ENCODE peak calls at places on chromosomes 5 and 9, in five cellular contexts. Z is esophagus squamous epithelium; B is fibroblast of mammary gland; W is cardiac muscle cell; S is CD4-positive, alpha-beta T cell. K is an unnamed sample.
A peak's percentile ranks its signal among the peaks of the same experiment; 100 is the strongest.

GRCh38 chr5:32725994-32726659 is 15.0 kb downstream of the NPR3 start:
- DNase-seq in Z (no peak), B (no peak), W (peak; percentile 49), S (no peak), K (no peak)

GRCh38 chr9:118209343-118209742 is 505.1 kb downstream of the TLR4 start:
- DNase-seq in Z (no peak), B (no peak), W (no peak), S (no peak), K (no peak)

GRCh38 chr5:94707359-94707758 is 88.9 kb downstream of the SLF1 start:
- DNase-seq in Z (no peak), B (no peak), W (no peak), S (no peak), K (no peak)

GRCh38 chr5:81925012-81925411 is 46.8 kb upstream of the ATG10 start:
- DNase-seq in Z (no peak), B (no peak), W (no peak), S (no peak), K (no peak)

GRCh38 chr9:127144670-127145458 is 22.4 kb upstream of the ANGPTL2 start:
- DNase-seq in Z (no peak), B (no peak), W (peak; percentile 78), S (no peak), K (no peak)

GRCh38 chr5:59065551-59065950 is 482.7 kb downstream of the RAB3C start:
- DNase-seq in Z (no peak), B (peak; percentile 89), W (no peak), S (no peak), K (no peak)

GRCh38 chr9:78860806-78861475 is 564.0 kb downstream of the PSAT1 start:
- DNase-seq in Z (no peak), B (peak; percentile 79), W (peak; percentile 62), S (no peak), K (no peak)

GRCh38 chr5:109873687-109874086 is 184.0 kb downstream of the MAN2A1 start:
- DNase-seq in Z (no peak), B (no peak), W (no peak), S (no peak), K (no peak)

GRCh38 chr5:104452554-104452953 is 890.0 kb upstream of the NUDT12 start:
- DNase-seq in Z (no peak), B (no peak), W (no peak), S (no peak), K (no peak)

GRCh38 chr5:176183321-176184074 is 54.7 kb upstream of the SIMC1 start:
- DNase-seq in Z (no peak), B (no peak), W (no peak), S (no peak), K (no peak)

GRCh38 chr9:93645921-93646639 is 69.7 kb downstream of the PHF2 start:
- DNase-seq in Z (no peak), B (no peak), W (no peak), S (no peak), K (no peak)

GRCh38 chr5:113425909-113426308 is 8.9 kb downstream of the TSSK1B start:
- DNase-seq in Z (no peak), B (no peak), W (peak; percentile 2), S (no peak), K (no peak)

GRCh38 chr5:111478266-111478665 is 34.1 kb downstream of the STARD4 start:
- DNase-seq in Z (no peak), B (peak; percentile 38), W (no peak), S (no peak), K (no peak)
- TF ChIP-seq CTCF in Z (no peak), B (peak; percentile 32), W (peak; percentile 27), S (no peak), K (no peak)

DNA sequence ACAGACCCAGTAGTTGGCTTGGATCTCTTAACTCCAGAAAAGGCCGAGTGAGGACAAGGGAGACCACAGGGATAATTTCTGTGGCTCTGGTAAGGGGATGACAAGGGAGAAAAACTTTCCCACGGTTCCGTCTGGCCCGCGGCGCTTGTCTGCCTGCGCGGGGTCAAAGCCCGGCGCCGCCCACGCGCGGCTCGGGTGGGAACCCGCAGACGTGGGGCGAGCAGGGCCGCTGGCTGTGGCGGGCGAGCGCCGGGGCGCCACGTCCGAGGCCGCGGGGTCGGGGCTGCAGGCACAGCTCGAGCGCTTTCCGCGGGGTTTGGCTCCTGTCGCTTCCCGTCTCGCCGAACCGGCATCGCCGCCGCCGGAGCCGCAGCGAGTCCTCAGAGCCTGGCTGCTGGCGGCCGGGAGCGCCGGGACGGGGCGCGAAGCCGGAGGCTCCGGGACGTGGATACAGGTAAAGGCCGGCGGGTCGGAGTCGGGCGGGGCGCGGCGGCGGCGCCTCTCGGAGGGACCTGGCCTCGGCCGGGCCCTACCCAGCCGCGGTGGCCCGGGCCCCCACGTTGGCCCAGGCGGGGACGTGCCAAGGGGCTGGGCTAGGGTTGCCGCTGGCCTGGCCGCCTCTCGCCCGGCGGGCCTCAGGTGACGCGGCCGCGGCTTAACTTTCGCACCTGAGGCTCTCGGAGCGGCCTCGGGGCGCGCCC is at the start of gene RNF180:
- DNase-seq in Z (no peak), B (peak; percentile 20), W (peak; percentile 54), S (no peak), K (peak; percentile 73)
- TF ChIP-seq CTCF in Z (no peak), B (no peak), W (no peak), S (no peak), K (no peak)

GRCh38 chr5:158265931-158266710 is 407.2 kb upstream of the CLINT1 start:
- DNase-seq in Z (no peak), B (no peak), W (no peak), S (no peak), K (no peak)
- TF ChIP-seq CTCF in Z (no peak), B (no peak), W (no peak), S (no peak), K (no peak)

GRCh38 chr9:89410709-89411111 is 87.2 kb downstream of the SEMA4D start:
- DNase-seq in Z (no peak), B (peak; percentile 10), W (no peak), S (no peak), K (no peak)
- TF ChIP-seq CTCF in Z (no peak), B (no peak), W (no peak), S (no peak), K (no peak)

DNA sequence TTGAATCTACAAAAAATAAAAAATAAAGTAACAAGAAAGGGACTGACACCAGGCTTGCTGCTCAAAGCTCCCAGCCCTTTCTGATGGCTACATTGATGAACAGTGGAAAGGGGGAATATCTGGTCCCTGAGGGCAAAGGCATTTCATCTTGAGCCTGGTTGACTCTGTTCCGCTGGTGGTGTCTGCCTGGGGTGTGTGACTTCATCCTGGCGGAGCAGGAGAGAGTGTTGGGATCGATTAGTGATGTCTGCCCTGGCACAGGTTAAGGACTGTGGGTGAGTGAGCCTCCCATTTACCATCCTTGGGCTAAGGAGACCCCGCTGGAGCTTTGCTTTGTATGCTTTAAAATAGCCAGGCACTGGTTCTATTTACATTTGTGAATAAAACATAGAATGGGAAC is 56.9 kb upstream of the ASS1 start:
- DNase-seq in Z (no peak), B (no peak), W (no peak), S (no peak), K (no peak)
- TF ChIP-seq CTCF in Z (no peak), B (no peak), W (no peak), S (no peak), K (no peak)

GRCh38 chr5:92678576-92679105 is 902.4 kb downstream of the NR2F1-AS1 start:
- DNase-seq in Z (no peak), B (peak; percentile 17), W (peak; percentile 9), S (no peak), K (no peak)
- TF ChIP-seq CTCF in Z (no peak), B (peak; percentile 25), W (peak; percentile 26), S (no peak), K (no peak)

GRCh38 chr5:174424219-174425053 is 299.9 kb upstream of the MSX2 start:
- DNase-seq in Z (no peak), B (no peak), W (peak; percentile 6), S (no peak), K (no peak)
- TF ChIP-seq CTCF in Z (no peak), B (no peak), W (no peak), S (no peak), K (no peak)

DNA sequence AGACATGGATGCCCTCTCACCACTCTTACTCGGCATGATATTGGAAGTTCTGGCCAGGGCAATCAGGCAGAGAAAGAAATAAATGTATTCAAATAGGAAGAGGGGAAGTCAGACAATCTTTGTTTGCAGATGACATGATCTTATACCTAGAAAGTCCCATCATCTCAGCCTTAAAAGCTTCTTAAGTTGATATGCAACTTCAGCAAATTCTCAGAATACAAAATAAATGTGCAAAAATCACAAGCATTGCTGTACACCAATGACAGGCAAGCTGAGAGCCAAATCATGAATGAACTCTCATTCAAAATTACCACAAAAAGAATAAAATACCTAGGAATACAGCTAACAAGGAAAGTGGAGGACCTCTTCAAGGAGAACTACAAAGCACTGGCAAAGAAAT is 2190.4 kb downstream of the MAT2B start:
- DNase-seq in Z (no peak), B (no peak), W (no peak), S (no peak), K (no peak)
- TF ChIP-seq CTCF in Z (no peak), B (no peak), W (no peak), S (no peak), K (no peak)

GRCh38 chr5:157449011-157449723 is 10.8 kb upstream of the NIPAL4 start:
- DNase-seq in Z (no peak), B (peak; percentile 24), W (peak; percentile 50), S (no peak), K (no peak)

GRCh38 chr5:157446077-157446930 is 13.7 kb upstream of the NIPAL4 start:
- DNase-seq in Z (no peak), B (no peak), W (peak; percentile 76), S (no peak), K (no peak)

GRCh38 chr5:157444224-157444623 is 15.8 kb upstream of the NIPAL4 start:
- DNase-seq in Z (no peak), B (no peak), W (no peak), S (no peak), K (no peak)

GRCh38 chr5:157450024-157450423 is 10.0 kb upstream of the NIPAL4 start:
- DNase-seq in Z (no peak), B (no peak), W (no peak), S (no peak), K (no peak)

DNA sequence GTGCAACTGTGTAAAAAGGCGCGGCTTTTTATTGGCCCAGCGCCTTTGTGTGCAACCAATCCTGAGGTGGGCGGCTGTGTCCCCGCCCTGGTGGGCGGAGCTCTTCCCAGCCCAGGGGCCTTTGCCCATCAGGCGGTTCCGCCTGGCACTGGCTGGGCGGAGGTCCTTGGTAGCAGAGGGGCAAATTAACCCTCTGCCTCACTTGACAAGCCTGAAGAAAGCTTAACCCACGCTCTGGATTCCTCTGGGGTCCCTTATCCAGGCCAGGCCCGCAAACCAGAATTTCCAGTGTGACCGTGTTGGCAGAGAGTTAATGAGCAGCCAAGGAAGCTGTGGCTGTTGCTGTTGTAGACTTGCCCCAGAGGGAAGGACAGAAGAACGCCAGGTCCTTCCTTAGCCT is 12.8 kb upstream of the NIPAL4 start:
- DNase-seq in Z (no peak), B (no peak), W (no peak), S (no peak), K (no peak)
- TF ChIP-seq CTCF in Z (no peak), B (no peak), W (no peak), S (no peak), K (no peak)

K was measured in endothelial cell.